ENCODE peak calls at places on chromosome 9, in four cellular contexts. U is A549, G is GM12878, X is K562. E is an unnamed sample.

GRCh38 chr9:16308645-16309044 is 561.8 kb downstream of the BNC2 start:
- DNase-seq in U (no peak), G (no peak), X (no peak), E (no peak)

GRCh38 chr9:132547436-132547835 is 35.0 kb upstream of the BARHL1 start:
- DNase-seq in X (no peak), U (no peak), G (no peak), E (no peak)

GRCh38 chr9:97740848-97741821 is 44.0 kb upstream of the XPA start:
- DNase-seq in U (no peak), X (peak; percentile 46), G (no peak), E (peak; percentile 62)

GRCh38 chr9:34570422-34571179 is 18.9 kb downstream of the CNTFR start:
- DNase-seq in U (no peak), G (no peak), X (no peak), E (no peak)

GRCh38 chr9:37364751-37365360 is 57.6 kb upstream of the GRHPR start:
- DNase-seq in G (no peak), U (peak; percentile 15), X (no peak), E (no peak)

GRCh38 chr9:33649463-33649862 is 125.4 kb downstream of the ANKRD18B start:
- DNase-seq in X (no peak), G (no peak), U (no peak), E (no peak)

GRCh38 chr9:97845130-97845529 is 7.9 kb upstream of the FOXE1 start:
- DNase-seq in U (no peak), X (no peak), G (no peak), E (peak; percentile 22)

GRCh38 chr9:21558627-21559401 is 76.7 kb upstream of the IFNE start:
- DNase-seq in G (no peak), X (no peak), U (peak; percentile 79), E (peak; percentile 41)

GRCh38 chr9:103992938-103993595 is 101.0 kb upstream of the SMC2 start:
- DNase-seq in G (no peak), U (no peak), X (no peak), E (no peak)

GRCh38 chr9:71758785-71759184 is 9.5 kb downstream of the CEMIP2 start:
- DNase-seq in X (peak; percentile 57), G (no peak), U (peak; percentile 65), E (peak; percentile 50)

GRCh38 chr9:125630436-125630835 is 76.6 kb downstream of the MAPKAP1 start:
- DNase-seq in G (no peak), U (no peak), X (no peak), E (no peak)

GRCh38 chr9:107350443-107350842 is 67.4 kb downstream of the RAD23B start:
- DNase-seq in U (no peak), X (no peak), G (no peak), E (no peak)

GRCh38 chr9:69671291-69671903 is 774 bp downstream of the APBA1 start:
- DNase-seq in G (no peak), X (no peak), U (no peak), E (no peak)

GRCh38 chr9:92563701-92564100 is 27.9 kb upstream of the ECM2 start:
- DNase-seq in X (no peak), G (no peak), U (no peak), E (no peak)

GRCh38 chr9:112911736-112912135 is 21.1 kb upstream of the SLC46A2 start:
- DNase-seq in G (no peak), U (no peak), X (no peak), E (no peak)

GRCh38 chr9:4548796-4549725 is 58.8 kb downstream of the SLC1A1 start:
- DNase-seq in G (no peak), U (peak; percentile 44), X (peak; percentile 18), E (no peak)

GRCh38 chr9:113446323-113446740 is 17.2 kb upstream of the RGS3 start:
- DNase-seq in U (peak; percentile 52), G (peak; percentile 25), X (peak; percentile 51), E (peak; percentile 55)

GRCh38 chr9:138076650-138077009 is 199.0 kb downstream of the CACNA1B start:
- DNase-seq in G (no peak), U (no peak), X (no peak), E (no peak)

GRCh38 chr9:138075961-138076649 is 198.5 kb downstream of the CACNA1B start:
- DNase-seq in U (no peak), X (no peak), G (no peak), E (no peak)

GRCh38 chr9:138077126-138077525 is 199.5 kb downstream of the CACNA1B start:
- DNase-seq in X (no peak), G (no peak), U (no peak), E (no peak)

GRCh38 chr9:138074516-138074915 is 196.9 kb downstream of the CACNA1B start:
- DNase-seq in U (no peak), G (no peak), X (no peak), E (no peak)

GRCh38 chr9:138075496-138075895 is 197.9 kb downstream of the CACNA1B start:
- DNase-seq in G (no peak), X (no peak), U (no peak), E (no peak)
- TF ChIP-seq ELK1 in G (no peak), X (no peak), U (no peak), E (no peak)

DNA sequence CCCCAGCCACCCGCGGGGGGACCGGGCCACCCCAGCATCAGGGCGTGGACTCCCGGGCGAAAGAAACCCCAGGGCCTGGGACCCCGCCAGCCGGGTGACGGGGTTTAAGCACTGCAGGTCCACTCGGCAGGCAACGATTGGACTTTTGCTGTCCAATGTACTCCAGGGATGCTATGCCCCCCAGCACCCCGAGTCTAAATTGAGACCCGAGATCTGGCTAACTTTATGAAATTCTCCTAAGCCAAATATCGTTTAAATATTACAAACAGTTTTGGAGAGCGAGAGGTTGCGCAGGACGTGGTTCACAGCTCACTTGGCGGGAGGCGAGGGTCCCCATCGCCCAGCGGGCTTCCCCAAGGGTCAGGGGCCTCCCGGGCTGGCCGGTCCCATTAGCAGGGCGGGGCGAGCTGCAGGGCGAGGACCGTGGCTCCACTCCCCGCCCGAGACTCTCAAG is 384 bp upstream of the MRPS2 start:
- DNase-seq in G (no peak), X (no peak), U (no peak), E (peak; percentile 44)
- TF ChIP-seq POLR2A in G (no peak), X (no peak), U (no peak), E (no peak)

GRCh38 chr9:129353697-129354336 is 175.8 kb upstream of the IER5L start:
- DNase-seq in X (no peak), G (no peak), U (no peak), E (no peak)
- TF ChIP-seq RCOR1 in X (peak; percentile 48), G (no peak), U (no peak), E (no peak)

GRCh38 chr9:85524531-85524930 is 217.2 kb downstream of the AGTPBP1 start:
- DNase-seq in U (no peak), X (no peak), G (no peak), E (no peak)

GRCh38 chr9:85528142-85528541 is 213.6 kb downstream of the AGTPBP1 start:
- DNase-seq in G (no peak), X (no peak), U (no peak), E (no peak)

GRCh38 chr9:85523202-85523601 is 218.6 kb downstream of the AGTPBP1 start:
- DNase-seq in U (no peak), G (no peak), X (no peak), E (no peak)

GRCh38 chr9:85528607-85529006 is 213.1 kb downstream of the AGTPBP1 start:
- DNase-seq in X (no peak), G (no peak), U (no peak), E (no peak)

DNA sequence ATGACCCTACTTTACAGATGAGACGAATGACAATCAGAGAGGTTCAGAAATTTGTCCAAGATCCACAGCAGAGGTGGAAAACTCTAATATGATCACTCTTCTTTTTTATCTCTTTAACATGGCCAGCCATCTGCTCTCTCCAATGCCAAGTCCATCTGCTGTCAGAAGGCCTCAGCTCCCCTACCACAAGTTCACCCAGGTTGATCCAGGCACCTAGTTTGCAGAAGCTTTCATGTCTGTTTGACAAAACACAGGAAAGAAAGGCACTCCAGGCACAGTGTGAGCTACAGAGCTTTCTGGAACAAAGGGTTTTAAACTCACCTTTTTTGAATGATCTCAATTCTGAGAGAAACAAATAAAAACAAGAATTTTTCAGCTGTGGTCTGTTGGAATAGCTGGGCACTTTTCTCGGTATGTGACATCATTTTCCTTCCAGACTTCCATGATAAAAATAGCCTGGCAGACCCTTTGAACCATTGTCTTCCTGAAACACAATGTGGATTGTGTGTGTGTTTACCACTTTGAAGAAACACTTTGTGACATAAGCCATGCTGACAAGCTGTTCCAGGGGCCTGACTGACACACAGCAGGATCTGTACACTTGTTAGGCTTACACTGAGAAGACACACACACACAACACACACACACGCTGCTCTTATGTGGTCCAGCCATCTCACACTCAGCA is 214.3 kb downstream of the AGTPBP1 start:
- DNase-seq in G (no peak), U (no peak), X (no peak), E (no peak)
- TF ChIP-seq ELK1 in G (no peak), U (no peak), X (no peak), E (no peak)

DNA sequence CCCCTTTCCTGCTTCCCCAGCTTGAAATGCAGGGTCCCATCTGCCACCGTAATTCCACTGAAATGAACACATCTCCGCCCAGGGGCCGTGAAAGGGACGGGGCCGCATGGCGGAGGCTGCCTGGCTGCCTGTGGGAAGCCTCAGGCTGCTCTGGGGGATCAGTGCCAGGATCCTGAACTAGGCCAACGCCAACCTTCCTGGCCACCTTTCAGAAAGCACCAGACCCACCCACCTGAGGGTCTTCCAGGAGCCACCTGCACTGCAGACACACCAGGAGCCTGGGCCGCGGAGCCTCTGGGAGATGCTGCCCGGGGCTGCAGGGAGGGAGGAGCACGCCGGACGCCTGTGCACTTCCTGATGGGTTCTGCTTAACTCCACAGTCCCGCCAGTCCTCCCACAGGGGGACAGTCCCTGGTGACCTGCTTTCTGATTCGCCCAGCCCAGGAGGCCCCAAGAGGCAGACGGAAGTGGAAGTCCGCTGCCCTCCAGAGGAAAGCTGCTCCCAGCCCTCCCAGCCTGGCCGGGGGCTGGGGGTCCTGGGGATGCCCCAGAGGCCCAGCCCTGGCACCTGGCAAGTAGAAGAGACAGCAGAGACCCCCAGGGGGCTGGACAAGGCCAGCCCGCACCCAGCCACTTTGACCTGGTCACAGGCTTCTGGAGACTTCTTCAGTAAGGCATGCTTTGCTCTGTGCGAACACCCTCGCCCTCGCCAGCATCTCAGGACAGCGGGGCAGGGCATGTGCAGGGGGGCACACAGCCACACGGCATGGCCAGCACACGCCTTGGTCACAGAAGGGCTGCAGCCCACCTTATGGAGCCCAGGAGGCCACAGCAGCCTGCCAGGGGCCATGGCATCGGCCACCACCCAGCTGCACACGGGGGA is at the start of gene CARD9:
- DNase-seq in G (no peak), X (peak; percentile 87), U (no peak), E (no peak)
- TF ChIP-seq POLR2A in G (no peak), X (peak; percentile 84), U (no peak), E (no peak)